ENCODE peak calls at places on chromosome 21, in eight cellular contexts. One of them, this sample, is unnamed.

GRCh38 chr21:16468191-16468590 is 738.4 kb downstream of the USP25 start:
- DNase-seq in dorsolateral prefrontal cortex: no peak
- DNase-seq in endothelial cell of umbilical vein: no peak
- DNase-seq in neuronal stem cell: no peak
- DNase-seq in left ventricle myocardium inferior: no peak
- DNase-seq in CD8-positive, alpha-beta memory T cell: no peak
- DNase-seq in H7: no peak
- DNase-seq in GM23248: peak
- DNase-seq in this sample: no peak

GRCh38 chr21:33896691-33897090 is 18.9 kb downstream of the ATP5PO start:
- DNase-seq in dorsolateral prefrontal cortex: no peak
- DNase-seq in endothelial cell of umbilical vein: no peak
- DNase-seq in neuronal stem cell: no peak
- DNase-seq in left ventricle myocardium inferior: no peak
- DNase-seq in CD8-positive, alpha-beta memory T cell: no peak
- DNase-seq in H7: no peak
- DNase-seq in GM23248: no peak
- DNase-seq in this sample: no peak

GRCh38 chr21:32309906-32310460 is 11.3 kb downstream of the MRAP start:
- DNase-seq in dorsolateral prefrontal cortex: no peak
- DNase-seq in endothelial cell of umbilical vein: no peak
- DNase-seq in neuronal stem cell: no peak
- DNase-seq in left ventricle myocardium inferior: no peak
- DNase-seq in CD8-positive, alpha-beta memory T cell: no peak
- DNase-seq in H7: no peak
- DNase-seq in GM23248: no peak
- DNase-seq in this sample: no peak

GRCh38 chr21:27536319-27536718 is 569.4 kb upstream of the ADAMTS5 start:
- DNase-seq in dorsolateral prefrontal cortex: no peak
- DNase-seq in endothelial cell of umbilical vein: no peak
- DNase-seq in neuronal stem cell: no peak
- DNase-seq in left ventricle myocardium inferior: no peak
- DNase-seq in CD8-positive, alpha-beta memory T cell: no peak
- DNase-seq in H7: no peak
- DNase-seq in GM23248: peak
- DNase-seq in this sample: no peak

GRCh38 chr21:37153935-37154350 is 80.9 kb downstream of the TTC3 start:
- DNase-seq in dorsolateral prefrontal cortex: no peak
- DNase-seq in endothelial cell of umbilical vein: peak
- DNase-seq in neuronal stem cell: no peak
- DNase-seq in left ventricle myocardium inferior: no peak
- DNase-seq in CD8-positive, alpha-beta memory T cell: no peak
- DNase-seq in H7: peak
- DNase-seq in GM23248: no peak
- DNase-seq in this sample: peak

GRCh38 chr21:44365251-44365966 is 12.0 kb downstream of the TRPM2 start:
- DNase-seq in dorsolateral prefrontal cortex: no peak
- DNase-seq in endothelial cell of umbilical vein: no peak
- DNase-seq in neuronal stem cell: no peak
- DNase-seq in left ventricle myocardium inferior: no peak
- DNase-seq in CD8-positive, alpha-beta memory T cell: no peak
- DNase-seq in H7: peak
- DNase-seq in GM23248: no peak
- DNase-seq in this sample: no peak

GRCh38 chr21:33025106-33025470 is 647 bp upstream of the OLIG2 start:
- DNase-seq in dorsolateral prefrontal cortex: no peak
- DNase-seq in endothelial cell of umbilical vein: no peak
- DNase-seq in neuronal stem cell: no peak
- DNase-seq in left ventricle myocardium inferior: no peak
- DNase-seq in CD8-positive, alpha-beta memory T cell: no peak
- DNase-seq in H7: peak
- DNase-seq in GM23248: no peak
- DNase-seq in this sample: no peak

GRCh38 chr21:34844033-34844923 is 175.5 kb downstream of the CLIC6 start:
- DNase-seq in dorsolateral prefrontal cortex: no peak
- DNase-seq in endothelial cell of umbilical vein: no peak
- DNase-seq in neuronal stem cell: no peak
- DNase-seq in left ventricle myocardium inferior: peak
- DNase-seq in CD8-positive, alpha-beta memory T cell: no peak
- DNase-seq in H7: peak
- DNase-seq in GM23248: peak
- DNase-seq in this sample: no peak

GRCh38 chr21:34180406-34180805 is 107.0 kb downstream of the MRPS6 start:
- DNase-seq in dorsolateral prefrontal cortex: no peak
- DNase-seq in endothelial cell of umbilical vein: no peak
- DNase-seq in neuronal stem cell: no peak
- DNase-seq in left ventricle myocardium inferior: no peak
- DNase-seq in CD8-positive, alpha-beta memory T cell: no peak
- DNase-seq in H7: no peak
- DNase-seq in GM23248: no peak
- DNase-seq in this sample: no peak

GRCh38 chr21:14862794-14863720 is 201.7 kb downstream of the NRIP1 start:
- DNase-seq in dorsolateral prefrontal cortex: no peak
- DNase-seq in endothelial cell of umbilical vein: peak
- DNase-seq in neuronal stem cell: no peak
- DNase-seq in left ventricle myocardium inferior: no peak
- DNase-seq in CD8-positive, alpha-beta memory T cell: no peak
- DNase-seq in H7: no peak
- DNase-seq in GM23248: peak
- DNase-seq in this sample: no peak

GRCh38 chr21:26843912-26844257 is 1.3 kb downstream of the ADAMTS1 start:
- DNase-seq in dorsolateral prefrontal cortex: no peak
- DNase-seq in endothelial cell of umbilical vein: no peak
- DNase-seq in neuronal stem cell: peak
- DNase-seq in left ventricle myocardium inferior: no peak
- DNase-seq in CD8-positive, alpha-beta memory T cell: no peak
- DNase-seq in H7: no peak
- DNase-seq in GM23248: peak
- DNase-seq in this sample: peak

GRCh38 chr21:45615145-45615711 is 28.3 kb upstream of the PCBP3 start:
- DNase-seq in dorsolateral prefrontal cortex: no peak
- DNase-seq in endothelial cell of umbilical vein: no peak
- DNase-seq in neuronal stem cell: no peak
- DNase-seq in left ventricle myocardium inferior: no peak
- DNase-seq in CD8-positive, alpha-beta memory T cell: peak
- DNase-seq in H7: peak
- DNase-seq in GM23248: peak
- DNase-seq in this sample: no peak

GRCh38 chr21:45620201-45620600 is 23.3 kb upstream of the PCBP3 start:
- DNase-seq in dorsolateral prefrontal cortex: no peak
- DNase-seq in endothelial cell of umbilical vein: no peak
- DNase-seq in neuronal stem cell: no peak
- DNase-seq in left ventricle myocardium inferior: no peak
- DNase-seq in CD8-positive, alpha-beta memory T cell: no peak
- DNase-seq in H7: no peak
- DNase-seq in GM23248: no peak
- DNase-seq in this sample: no peak

GRCh38 chr21:45617021-45617930 is 26.2 kb upstream of the PCBP3 start:
- DNase-seq in dorsolateral prefrontal cortex: no peak
- DNase-seq in endothelial cell of umbilical vein: no peak
- DNase-seq in neuronal stem cell: no peak
- DNase-seq in left ventricle myocardium inferior: no peak
- DNase-seq in CD8-positive, alpha-beta memory T cell: no peak
- DNase-seq in H7: peak
- DNase-seq in GM23248: no peak
- DNase-seq in this sample: no peak

GRCh38 chr21:45618846-45619485 is 24.6 kb upstream of the PCBP3 start:
- DNase-seq in dorsolateral prefrontal cortex: no peak
- DNase-seq in endothelial cell of umbilical vein: no peak
- DNase-seq in neuronal stem cell: no peak
- DNase-seq in left ventricle myocardium inferior: no peak
- DNase-seq in CD8-positive, alpha-beta memory T cell: no peak
- DNase-seq in H7: no peak
- DNase-seq in GM23248: peak
- DNase-seq in this sample: peak

GRCh38 chr21:45618287-45618686 is 25.2 kb upstream of the PCBP3 start:
- DNase-seq in dorsolateral prefrontal cortex: no peak
- DNase-seq in endothelial cell of umbilical vein: no peak
- DNase-seq in neuronal stem cell: no peak
- DNase-seq in left ventricle myocardium inferior: no peak
- DNase-seq in CD8-positive, alpha-beta memory T cell: no peak
- DNase-seq in H7: no peak
- DNase-seq in GM23248: peak
- DNase-seq in this sample: peak
- H3K4me3 ChIP-seq in dorsolateral prefrontal cortex: no peak
- H3K4me3 ChIP-seq in endothelial cell of umbilical vein: no peak
- H3K4me3 ChIP-seq in neuronal stem cell: no peak
- H3K4me3 ChIP-seq in left ventricle myocardium inferior: no peak
- H3K4me3 ChIP-seq in CD8-positive, alpha-beta memory T cell: no peak
- H3K4me3 ChIP-seq in H7: no peak
- H3K4me3 ChIP-seq in GM23248: peak
- H3K4me3 ChIP-seq in this sample: no peak

GRCh38 chr21:39660191-39660590 is 47.5 kb downstream of the B3GALT5 start:
- DNase-seq in dorsolateral prefrontal cortex: no peak
- DNase-seq in endothelial cell of umbilical vein: peak
- DNase-seq in neuronal stem cell: no peak
- DNase-seq in left ventricle myocardium inferior: peak
- DNase-seq in CD8-positive, alpha-beta memory T cell: no peak
- DNase-seq in H7: no peak
- DNase-seq in GM23248: peak
- DNase-seq in this sample: peak
- H3K4me3 ChIP-seq in dorsolateral prefrontal cortex: no peak
- H3K4me3 ChIP-seq in endothelial cell of umbilical vein: peak
- H3K4me3 ChIP-seq in neuronal stem cell: no peak
- H3K4me3 ChIP-seq in left ventricle myocardium inferior: peak
- H3K4me3 ChIP-seq in CD8-positive, alpha-beta memory T cell: no peak
- H3K4me3 ChIP-seq in H7: no peak
- H3K4me3 ChIP-seq in GM23248: peak
- H3K4me3 ChIP-seq in this sample: peak

DNA sequence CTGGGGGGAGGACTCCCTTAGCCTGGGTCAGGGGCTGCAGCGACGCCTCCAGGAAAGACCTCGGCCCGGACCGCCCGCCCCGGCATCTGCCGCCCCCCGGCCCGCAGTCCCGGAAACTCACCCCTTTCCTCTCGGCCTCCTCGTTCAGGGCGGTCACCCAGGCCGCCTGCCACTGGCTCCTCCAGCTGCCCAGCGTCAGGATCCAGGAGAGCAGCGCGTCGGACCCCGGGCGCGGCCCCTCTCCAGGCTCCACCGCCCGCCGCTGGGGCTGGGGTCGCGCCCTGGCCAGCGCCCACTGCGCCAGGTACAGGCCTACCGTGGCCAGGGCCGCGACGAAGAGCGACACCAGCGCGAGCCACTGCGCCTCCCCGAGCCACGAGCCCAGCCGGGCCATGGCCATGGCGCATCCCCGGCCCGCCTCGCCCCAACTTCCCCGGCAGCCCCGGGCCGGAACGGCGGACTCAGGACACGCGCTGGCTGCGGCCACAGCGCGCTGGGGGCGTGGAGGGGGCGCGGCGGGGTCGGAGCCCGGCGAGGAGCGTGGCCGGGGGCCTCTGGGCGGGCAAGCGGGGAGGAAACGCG is 478 bp downstream of the C2CD2 start:
- DNase-seq in dorsolateral prefrontal cortex: no peak
- DNase-seq in endothelial cell of umbilical vein: no peak
- DNase-seq in neuronal stem cell: no peak
- DNase-seq in left ventricle myocardium inferior: peak
- DNase-seq in CD8-positive, alpha-beta memory T cell: no peak
- DNase-seq in H7: peak
- DNase-seq in GM23248: peak
- DNase-seq in this sample: peak
- H3K4me3 ChIP-seq in dorsolateral prefrontal cortex: peak
- H3K4me3 ChIP-seq in endothelial cell of umbilical vein: peak
- H3K4me3 ChIP-seq in neuronal stem cell: peak
- H3K4me3 ChIP-seq in left ventricle myocardium inferior: peak
- H3K4me3 ChIP-seq in CD8-positive, alpha-beta memory T cell: no peak
- H3K4me3 ChIP-seq in H7: peak
- H3K4me3 ChIP-seq in GM23248: peak
- H3K4me3 ChIP-seq in this sample: peak

GRCh38 chr21:31195334-31196015 is 148.6 kb downstream of the TIAM1 start:
- DNase-seq in dorsolateral prefrontal cortex: no peak
- DNase-seq in endothelial cell of umbilical vein: no peak
- DNase-seq in neuronal stem cell: no peak
- DNase-seq in left ventricle myocardium inferior: no peak
- DNase-seq in CD8-positive, alpha-beta memory T cell: no peak
- DNase-seq in H7: no peak
- DNase-seq in GM23248: no peak
- DNase-seq in this sample: no peak

GRCh38 chr21:31194510-31195293 is 149.4 kb downstream of the TIAM1 start:
- DNase-seq in dorsolateral prefrontal cortex: no peak
- DNase-seq in endothelial cell of umbilical vein: no peak
- DNase-seq in neuronal stem cell: no peak
- DNase-seq in left ventricle myocardium inferior: no peak
- DNase-seq in CD8-positive, alpha-beta memory T cell: no peak
- DNase-seq in H7: no peak
- DNase-seq in GM23248: no peak
- DNase-seq in this sample: no peak

GRCh38 chr21:31193761-31194160 is 150.3 kb downstream of the TIAM1 start:
- DNase-seq in dorsolateral prefrontal cortex: no peak
- DNase-seq in endothelial cell of umbilical vein: no peak
- DNase-seq in neuronal stem cell: no peak
- DNase-seq in left ventricle myocardium inferior: no peak
- DNase-seq in CD8-positive, alpha-beta memory T cell: no peak
- DNase-seq in H7: no peak
- DNase-seq in GM23248: no peak
- DNase-seq in this sample: no peak

GRCh38 chr21:31190516-31190915 is 152.2 kb upstream of the KRTAP19-8 start:
- DNase-seq in dorsolateral prefrontal cortex: no peak
- DNase-seq in endothelial cell of umbilical vein: no peak
- DNase-seq in neuronal stem cell: no peak
- DNase-seq in left ventricle myocardium inferior: no peak
- DNase-seq in CD8-positive, alpha-beta memory T cell: no peak
- DNase-seq in H7: no peak
- DNase-seq in GM23248: no peak
- DNase-seq in this sample: no peak

GRCh38 chr21:31191553-31191952 is 152.5 kb downstream of the TIAM1 start:
- DNase-seq in dorsolateral prefrontal cortex: no peak
- DNase-seq in endothelial cell of umbilical vein: no peak
- DNase-seq in neuronal stem cell: no peak
- DNase-seq in left ventricle myocardium inferior: no peak
- DNase-seq in CD8-positive, alpha-beta memory T cell: no peak
- DNase-seq in H7: no peak
- DNase-seq in GM23248: no peak
- DNase-seq in this sample: no peak
- H3K4me3 ChIP-seq in dorsolateral prefrontal cortex: no peak
- H3K4me3 ChIP-seq in endothelial cell of umbilical vein: no peak
- H3K4me3 ChIP-seq in neuronal stem cell: no peak
- H3K4me3 ChIP-seq in left ventricle myocardium inferior: no peak
- H3K4me3 ChIP-seq in CD8-positive, alpha-beta memory T cell: no peak
- H3K4me3 ChIP-seq in H7: no peak
- H3K4me3 ChIP-seq in GM23248: no peak
- H3K4me3 ChIP-seq in this sample: no peak

GRCh38 chr21:17763286-17764037 is 55.7 kb downstream of the C21orf91 start:
- DNase-seq in dorsolateral prefrontal cortex: no peak
- DNase-seq in endothelial cell of umbilical vein: no peak
- DNase-seq in neuronal stem cell: no peak
- DNase-seq in left ventricle myocardium inferior: no peak
- DNase-seq in CD8-positive, alpha-beta memory T cell: no peak
- DNase-seq in H7: no peak
- DNase-seq in GM23248: no peak
- DNase-seq in this sample: no peak

GRCh38 chr21:17765207-17765606 is 53.9 kb downstream of the C21orf91 start:
- DNase-seq in dorsolateral prefrontal cortex: no peak
- DNase-seq in endothelial cell of umbilical vein: no peak
- DNase-seq in neuronal stem cell: no peak
- DNase-seq in left ventricle myocardium inferior: no peak
- DNase-seq in CD8-positive, alpha-beta memory T cell: no peak
- DNase-seq in H7: no peak
- DNase-seq in GM23248: no peak
- DNase-seq in this sample: no peak

GRCh38 chr21:17769049-17769845 is 49.9 kb downstream of the C21orf91 start:
- DNase-seq in dorsolateral prefrontal cortex: no peak
- DNase-seq in endothelial cell of umbilical vein: no peak
- DNase-seq in neuronal stem cell: no peak
- DNase-seq in left ventricle myocardium inferior: no peak
- DNase-seq in CD8-positive, alpha-beta memory T cell: no peak
- DNase-seq in H7: no peak
- DNase-seq in GM23248: peak
- DNase-seq in this sample: peak
- H3K4me3 ChIP-seq in dorsolateral prefrontal cortex: no peak
- H3K4me3 ChIP-seq in endothelial cell of umbilical vein: no peak
- H3K4me3 ChIP-seq in neuronal stem cell: no peak
- H3K4me3 ChIP-seq in left ventricle myocardium inferior: no peak
- H3K4me3 ChIP-seq in CD8-positive, alpha-beta memory T cell: no peak
- H3K4me3 ChIP-seq in H7: no peak
- H3K4me3 ChIP-seq in GM23248: no peak
- H3K4me3 ChIP-seq in this sample: no peak

This sample was measured in AG10803.